ENCODE peak calls at places on chromosomes 2 and 18, in five cellular contexts. L, P, O, S and R are unnamed samples.

GRCh38 chr18:46250084-46250811 is 146.1 kb downstream of the HAUS1 start:
- DNase-seq in O (peak; percentile 32), P (peak; percentile 73), S (no peak), L (peak; percentile 83), R (peak; percentile 82)

GRCh38 chr2:46967990-46968647 is 52.5 kb upstream of the MCFD2 start:
- DNase-seq in L (peak; percentile 87), O (no peak), S (no peak), P (peak; percentile 83), R (peak; percentile 73)

GRCh38 chr18:51654441-51655326 is 457.2 kb upstream of the MEX3C start:
- DNase-seq in O (no peak), S (peak; percentile 77), L (no peak), P (no peak), R (no peak)

GRCh38 chr2:195330513-195330956 is 326.5 kb upstream of the SLC39A10 start:
- DNase-seq in S (no peak), P (no peak), L (no peak), O (no peak), R (no peak)

GRCh38 chr2:64645014-64645418 is 8.7 kb downstream of the SERTAD2 start:
- DNase-seq in L (peak; percentile 71), P (peak; percentile 28), S (peak; percentile 91), O (peak; percentile 61), R (peak; percentile 31)

GRCh38 chr18:55781481-55781957 is 193.5 kb upstream of the TCF4 start:
- DNase-seq in L (peak; percentile 69), S (peak; percentile 72), P (peak; percentile 90), O (peak; percentile 57), R (no peak)

GRCh38 chr2:220531216-220531615 is 903.8 kb downstream of the SLC4A3 start:
- DNase-seq in O (no peak), S (no peak), L (peak; percentile 9), P (no peak), R (no peak)

GRCh38 chr2:152075427-152076050 is 23.3 kb downstream of the CACNB4 start:
- DNase-seq in S (no peak), P (no peak), O (no peak), L (no peak), R (no peak)

GRCh38 chr18:23107718-23108117 is 27.6 kb upstream of the CABLES1 start:
- DNase-seq in O (no peak), S (no peak), L (no peak), P (no peak), R (no peak)

GRCh38 chr2:115880558-115880957 is 1438.1 kb downstream of the DPP10 start:
- DNase-seq in L (no peak), O (no peak), S (peak; percentile 10), P (no peak), R (no peak)

GRCh38 chr2:215332876-215333600 is 21.2 kb downstream of the ATIC start:
- DNase-seq in L (no peak), S (no peak), P (no peak), O (no peak), R (no peak)

GRCh38 chr2:228329279-228329678 is 147.8 kb upstream of the SPHKAP start:
- DNase-seq in O (peak; percentile 36), S (no peak), P (peak; percentile 10), L (no peak), R (no peak)

GRCh38 chr2:161283926-161284325 is 24.3 kb upstream of the PSMD14 start:
- DNase-seq in S (no peak), L (no peak), O (no peak), P (no peak), R (no peak)

GRCh38 chr2:71500426-71501079 is 47.2 kb downstream of the DYSF start:
- DNase-seq in O (peak; percentile 72), S (no peak), P (no peak), L (no peak), R (no peak)

GRCh38 chr2:212912445-212913103 is 238.8 kb downstream of the IKZF2 start:
- DNase-seq in P (no peak), O (no peak), S (no peak), L (peak; percentile 92), R (no peak)

GRCh38 chr2:241702405-241703127 is 727 bp downstream of the ING5 start:
- DNase-seq in O (peak; percentile 87), L (peak; percentile 71), P (peak; percentile 76), S (peak; percentile 95), R (peak; percentile 59)

GRCh38 chr2:238239872-238240760 is at the start of gene HES6:
- DNase-seq in O (peak; percentile 91), S (peak; percentile 98), P (peak; percentile 84), L (peak; percentile 89), R (peak; percentile 78)

GRCh38 chr2:71454221-71455010 is 1.1 kb downstream of the DYSF start:
- DNase-seq in S (no peak), P (no peak), O (peak; percentile 75), L (peak; percentile 32), R (no peak)

GRCh38 chr2:32005371-32005976 is 5.3 kb downstream of the MEMO1 start:
- DNase-seq in L (peak; percentile 34), O (no peak), P (no peak), S (no peak), R (no peak)

GRCh38 chr2:232321156-232321816 is 57.3 kb upstream of the ALPP start:
- DNase-seq in O (no peak), P (no peak), L (no peak), S (peak; percentile 25), R (no peak)

GRCh38 chr2:142716463-142717242 is 160.8 kb upstream of the KYNU start:
- DNase-seq in L (no peak), P (no peak), O (peak; percentile 30), S (peak; percentile 73), R (no peak)

GRCh38 chr2:237330539-237330938 is 83.4 kb downstream of the COL6A3 start:
- DNase-seq in S (no peak), O (no peak), L (no peak), P (no peak), R (no peak)

GRCh38 chr2:53397085-53397484 is 370.5 kb upstream of the CHAC2 start:
- DNase-seq in S (no peak), O (no peak), P (no peak), L (no peak), R (no peak)

GRCh38 chr2:189178726-189179606 is 595 bp downstream of the COL5A2 start:
- DNase-seq in S (peak; percentile 43), P (no peak), L (no peak), O (peak; percentile 20), R (peak; percentile 10)

GRCh38 chr18:44474067-44474411 is 206.6 kb upstream of the SETBP1 start:
- DNase-seq in P (no peak), L (no peak), S (no peak), O (no peak), R (no peak)

GRCh38 chr2:235171511-235172130 is 219.8 kb downstream of the SH3BP4 start:
- DNase-seq in L (peak; percentile 43), P (no peak), O (no peak), S (no peak), R (peak; percentile 14)

GRCh38 chr2:18934886-18935285 is 345.5 kb upstream of the NT5C1B start:
- DNase-seq in S (no peak), P (no peak), O (no peak), L (no peak), R (no peak)

GRCh38 chr2:49129034-49129433 is 25.3 kb downstream of the FSHR start:
- DNase-seq in S (no peak), L (no peak), P (no peak), O (no peak), R (no peak)